ENCODE peak calls at places on chromosomes 7 and 10, in nine cellular contexts. One of them, this sample, is unnamed.

GRCh38 chr10:126422561-126422960 is 34.3 kb upstream of the ADAM12 start:
- DNase-seq in occipital lobe: no peak
- DNase-seq in stromal cell of bone marrow: no peak
- DNase-seq in bronchial epithelial cell: peak; percentile 70
- DNase-seq in Calu3: no peak
- DNase-seq in AG20443: peak; percentile 16
- DNase-seq in EH: peak; percentile 35
- DNase-seq in stimulated activated CD8-positive, alpha-beta memory T cell treated with anti-CD3 and anti-CD28 coated beads, Interleukin-7, amount 100 ng/mL, for 24 hours: no peak
- DNase-seq in NCI-H2227 treated with DMSO at 0.1 percent for 48 hours: no peak
- DNase-seq in this sample: no peak

GRCh38 chr7:96211954-96212353 is 109.9 kb downstream of the SLC25A13 start:
- DNase-seq in occipital lobe: no peak
- DNase-seq in stromal cell of bone marrow: no peak
- DNase-seq in bronchial epithelial cell: no peak
- DNase-seq in Calu3: no peak
- DNase-seq in AG20443: no peak
- DNase-seq in EH: no peak
- DNase-seq in stimulated activated CD8-positive, alpha-beta memory T cell treated with anti-CD3 and anti-CD28 coated beads, Interleukin-7, amount 100 ng/mL, for 24 hours: no peak
- DNase-seq in NCI-H2227 treated with DMSO at 0.1 percent for 48 hours: no peak
- DNase-seq in this sample: no peak

GRCh38 chr10:117222552-117223412 is 18.1 kb upstream of the SLC18A2 start:
- DNase-seq in occipital lobe: no peak
- DNase-seq in stromal cell of bone marrow: no peak
- DNase-seq in bronchial epithelial cell: no peak
- DNase-seq in Calu3: no peak
- DNase-seq in AG20443: no peak
- DNase-seq in EH: no peak
- DNase-seq in stimulated activated CD8-positive, alpha-beta memory T cell treated with anti-CD3 and anti-CD28 coated beads, Interleukin-7, amount 100 ng/mL, for 24 hours: no peak
- DNase-seq in NCI-H2227 treated with DMSO at 0.1 percent for 48 hours: no peak
- DNase-seq in this sample: no peak

GRCh38 chr10:28426392-28427159 is 106.3 kb upstream of the WAC start:
- DNase-seq in occipital lobe: no peak
- DNase-seq in stromal cell of bone marrow: no peak
- DNase-seq in bronchial epithelial cell: no peak
- DNase-seq in Calu3: no peak
- DNase-seq in AG20443: no peak
- DNase-seq in EH: no peak
- DNase-seq in stimulated activated CD8-positive, alpha-beta memory T cell treated with anti-CD3 and anti-CD28 coated beads, Interleukin-7, amount 100 ng/mL, for 24 hours: no peak
- DNase-seq in NCI-H2227 treated with DMSO at 0.1 percent for 48 hours: no peak
- DNase-seq in this sample: no peak

GRCh38 chr10:124860426-124860825 is 58.8 kb downstream of the ABRAXAS2 start:
- DNase-seq in occipital lobe: no peak
- DNase-seq in stromal cell of bone marrow: no peak
- DNase-seq in bronchial epithelial cell: no peak
- DNase-seq in Calu3: no peak
- DNase-seq in AG20443: no peak
- DNase-seq in EH: no peak
- DNase-seq in stimulated activated CD8-positive, alpha-beta memory T cell treated with anti-CD3 and anti-CD28 coated beads, Interleukin-7, amount 100 ng/mL, for 24 hours: no peak
- DNase-seq in NCI-H2227 treated with DMSO at 0.1 percent for 48 hours: no peak
- DNase-seq in this sample: no peak

GRCh38 chr10:27225642-27226257 is 14.8 kb downstream of the ACBD5 start:
- DNase-seq in occipital lobe: no peak
- DNase-seq in stromal cell of bone marrow: no peak
- DNase-seq in bronchial epithelial cell: no peak
- DNase-seq in Calu3: no peak
- DNase-seq in AG20443: no peak
- DNase-seq in EH: no peak
- DNase-seq in stimulated activated CD8-positive, alpha-beta memory T cell treated with anti-CD3 and anti-CD28 coated beads, Interleukin-7, amount 100 ng/mL, for 24 hours: no peak
- DNase-seq in NCI-H2227 treated with DMSO at 0.1 percent for 48 hours: no peak
- DNase-seq in this sample: no peak

GRCh38 chr10:132564249-132564605 is 26.6 kb downstream of the INPP5A start:
- DNase-seq in occipital lobe: no peak
- DNase-seq in stromal cell of bone marrow: no peak
- DNase-seq in bronchial epithelial cell: no peak
- DNase-seq in Calu3: no peak
- DNase-seq in AG20443: no peak
- DNase-seq in EH: no peak
- DNase-seq in stimulated activated CD8-positive, alpha-beta memory T cell treated with anti-CD3 and anti-CD28 coated beads, Interleukin-7, amount 100 ng/mL, for 24 hours: no peak
- DNase-seq in NCI-H2227 treated with DMSO at 0.1 percent for 48 hours: no peak
- DNase-seq in this sample: no peak

GRCh38 chr7:43244232-43244631 is 131.8 kb downstream of the HECW1 start:
- DNase-seq in occipital lobe: no peak
- DNase-seq in stromal cell of bone marrow: peak; percentile 14
- DNase-seq in bronchial epithelial cell: peak; percentile 13
- DNase-seq in Calu3: no peak
- DNase-seq in AG20443: peak; percentile 27
- DNase-seq in EH: peak; percentile 29
- DNase-seq in stimulated activated CD8-positive, alpha-beta memory T cell treated with anti-CD3 and anti-CD28 coated beads, Interleukin-7, amount 100 ng/mL, for 24 hours: no peak
- DNase-seq in NCI-H2227 treated with DMSO at 0.1 percent for 48 hours: no peak
- DNase-seq in this sample: no peak

GRCh38 chr7:99374121-99375064 is at the start of gene ARPC1B:
- DNase-seq in occipital lobe: no peak
- DNase-seq in stromal cell of bone marrow: peak; percentile 61
- DNase-seq in bronchial epithelial cell: peak; percentile 62
- DNase-seq in Calu3: peak; percentile 70
- DNase-seq in AG20443: peak; percentile 97
- DNase-seq in EH: peak; percentile 80
- DNase-seq in stimulated activated CD8-positive, alpha-beta memory T cell treated with anti-CD3 and anti-CD28 coated beads, Interleukin-7, amount 100 ng/mL, for 24 hours: peak; percentile 78
- DNase-seq in NCI-H2227 treated with DMSO at 0.1 percent for 48 hours: peak; percentile 24
- DNase-seq in this sample: peak; percentile 87

GRCh38 chr7:105156731-105157130 is 142.7 kb downstream of the KMT2E start:
- DNase-seq in occipital lobe: no peak
- DNase-seq in stromal cell of bone marrow: no peak
- DNase-seq in bronchial epithelial cell: peak; percentile 11
- DNase-seq in Calu3: no peak
- DNase-seq in AG20443: no peak
- DNase-seq in EH: no peak
- DNase-seq in stimulated activated CD8-positive, alpha-beta memory T cell treated with anti-CD3 and anti-CD28 coated beads, Interleukin-7, amount 100 ng/mL, for 24 hours: no peak
- DNase-seq in NCI-H2227 treated with DMSO at 0.1 percent for 48 hours: no peak
- DNase-seq in this sample: no peak

GRCh38 chr7:143487566-143487965 is 9.9 kb downstream of the TAS2R41 start:
- DNase-seq in occipital lobe: no peak
- DNase-seq in stromal cell of bone marrow: peak; percentile 59
- DNase-seq in bronchial epithelial cell: no peak
- DNase-seq in Calu3: no peak
- DNase-seq in AG20443: peak; percentile 31
- DNase-seq in EH: peak; percentile 78
- DNase-seq in stimulated activated CD8-positive, alpha-beta memory T cell treated with anti-CD3 and anti-CD28 coated beads, Interleukin-7, amount 100 ng/mL, for 24 hours: no peak
- DNase-seq in NCI-H2227 treated with DMSO at 0.1 percent for 48 hours: no peak
- DNase-seq in this sample: no peak

GRCh38 chr10:73998623-73999622 is 1.0 kb downstream of the VCL start:
- DNase-seq in occipital lobe: peak; percentile 36
- DNase-seq in stromal cell of bone marrow: peak; percentile 87
- DNase-seq in bronchial epithelial cell: peak; percentile 81
- DNase-seq in Calu3: peak; percentile 80
- DNase-seq in AG20443: peak; percentile 78
- DNase-seq in EH: peak; percentile 89
- DNase-seq in stimulated activated CD8-positive, alpha-beta memory T cell treated with anti-CD3 and anti-CD28 coated beads, Interleukin-7, amount 100 ng/mL, for 24 hours: no peak
- DNase-seq in NCI-H2227 treated with DMSO at 0.1 percent for 48 hours: no peak
- DNase-seq in this sample: peak; percentile 16

GRCh38 chr7:130994378-130995115 is 260.5 kb upstream of the KLF14 start:
- DNase-seq in occipital lobe: peak; percentile 67
- DNase-seq in stromal cell of bone marrow: no peak
- DNase-seq in bronchial epithelial cell: peak; percentile 76
- DNase-seq in Calu3: no peak
- DNase-seq in AG20443: no peak
- DNase-seq in EH: no peak
- DNase-seq in stimulated activated CD8-positive, alpha-beta memory T cell treated with anti-CD3 and anti-CD28 coated beads, Interleukin-7, amount 100 ng/mL, for 24 hours: no peak
- DNase-seq in NCI-H2227 treated with DMSO at 0.1 percent for 48 hours: no peak
- DNase-seq in this sample: no peak

GRCh38 chr10:18689498-18689897 is 30.3 kb downstream of the ARL5B start:
- DNase-seq in occipital lobe: no peak
- DNase-seq in stromal cell of bone marrow: no peak
- DNase-seq in bronchial epithelial cell: peak; percentile 39
- DNase-seq in Calu3: no peak
- DNase-seq in AG20443: peak; percentile 44
- DNase-seq in EH: peak; percentile 38
- DNase-seq in stimulated activated CD8-positive, alpha-beta memory T cell treated with anti-CD3 and anti-CD28 coated beads, Interleukin-7, amount 100 ng/mL, for 24 hours: no peak
- DNase-seq in NCI-H2227 treated with DMSO at 0.1 percent for 48 hours: peak; percentile 7
- DNase-seq in this sample: no peak

GRCh38 chr7:43108255-43109011 is 4.0 kb upstream of the HECW1 start:
- DNase-seq in occipital lobe: no peak
- DNase-seq in stromal cell of bone marrow: peak; percentile 26
- DNase-seq in bronchial epithelial cell: peak; percentile 64
- DNase-seq in Calu3: peak; percentile 91
- DNase-seq in AG20443: peak; percentile 82
- DNase-seq in EH: peak; percentile 64
- DNase-seq in stimulated activated CD8-positive, alpha-beta memory T cell treated with anti-CD3 and anti-CD28 coated beads, Interleukin-7, amount 100 ng/mL, for 24 hours: peak; percentile 40
- DNase-seq in NCI-H2227 treated with DMSO at 0.1 percent for 48 hours: peak; percentile 31
- DNase-seq in this sample: peak; percentile 70

GRCh38 chr10:33031171-33031570 is 73.1 kb upstream of the ITGB1 start:
- DNase-seq in occipital lobe: no peak
- DNase-seq in stromal cell of bone marrow: no peak
- DNase-seq in bronchial epithelial cell: no peak
- DNase-seq in Calu3: no peak
- DNase-seq in AG20443: no peak
- DNase-seq in EH: no peak
- DNase-seq in stimulated activated CD8-positive, alpha-beta memory T cell treated with anti-CD3 and anti-CD28 coated beads, Interleukin-7, amount 100 ng/mL, for 24 hours: no peak
- DNase-seq in NCI-H2227 treated with DMSO at 0.1 percent for 48 hours: no peak
- DNase-seq in this sample: no peak

GRCh38 chr10:131567279-131568162 is 256.0 kb upstream of the TCERG1L start:
- DNase-seq in occipital lobe: no peak
- DNase-seq in stromal cell of bone marrow: no peak
- DNase-seq in bronchial epithelial cell: no peak
- DNase-seq in Calu3: no peak
- DNase-seq in AG20443: no peak
- DNase-seq in EH: no peak
- DNase-seq in stimulated activated CD8-positive, alpha-beta memory T cell treated with anti-CD3 and anti-CD28 coated beads, Interleukin-7, amount 100 ng/mL, for 24 hours: no peak
- DNase-seq in NCI-H2227 treated with DMSO at 0.1 percent for 48 hours: no peak
- DNase-seq in this sample: no peak

GRCh38 chr7:37336259-37336658 is 112.4 kb downstream of the ELMO1 start:
- DNase-seq in occipital lobe: no peak
- DNase-seq in stromal cell of bone marrow: no peak
- DNase-seq in bronchial epithelial cell: no peak
- DNase-seq in Calu3: no peak
- DNase-seq in AG20443: no peak
- DNase-seq in EH: no peak
- DNase-seq in stimulated activated CD8-positive, alpha-beta memory T cell treated with anti-CD3 and anti-CD28 coated beads, Interleukin-7, amount 100 ng/mL, for 24 hours: no peak
- DNase-seq in NCI-H2227 treated with DMSO at 0.1 percent for 48 hours: no peak
- DNase-seq in this sample: no peak

GRCh38 chr10:32103721-32104120 is 47.5 kb upstream of the KIF5B start:
- DNase-seq in occipital lobe: no peak
- DNase-seq in stromal cell of bone marrow: no peak
- DNase-seq in bronchial epithelial cell: no peak
- DNase-seq in Calu3: no peak
- DNase-seq in AG20443: no peak
- DNase-seq in EH: no peak
- DNase-seq in stimulated activated CD8-positive, alpha-beta memory T cell treated with anti-CD3 and anti-CD28 coated beads, Interleukin-7, amount 100 ng/mL, for 24 hours: no peak
- DNase-seq in NCI-H2227 treated with DMSO at 0.1 percent for 48 hours: no peak
- DNase-seq in this sample: no peak

GRCh38 chr7:112156412-112156811 is 49.8 kb downstream of the DOCK4 start:
- DNase-seq in occipital lobe: no peak
- DNase-seq in stromal cell of bone marrow: no peak
- DNase-seq in bronchial epithelial cell: no peak
- DNase-seq in Calu3: no peak
- DNase-seq in AG20443: no peak
- DNase-seq in EH: no peak
- DNase-seq in stimulated activated CD8-positive, alpha-beta memory T cell treated with anti-CD3 and anti-CD28 coated beads, Interleukin-7, amount 100 ng/mL, for 24 hours: no peak
- DNase-seq in NCI-H2227 treated with DMSO at 0.1 percent for 48 hours: no peak
- DNase-seq in this sample: no peak